ENCODE peak calls at places on chromosome 5, in four cellular contexts. C is A549, M is H7, N is Ammon's horn. D is an unnamed sample.

GRCh38 chr5:75510836-75511434 is 494 bp downstream of the CERT1 start:
- DNase-seq in C (peak), M (peak), N (peak), D (peak)

GRCh38 chr5:97162045-97162444 is 19.6 kb upstream of the LIX1 start:
- DNase-seq in C (peak), M (peak), N (peak), D (peak)

GRCh38 chr5:133366438-133366837 is 245.9 kb downstream of the FSTL4 start:
- DNase-seq in C (no peak), M (no peak), N (no peak), D (no peak)

GRCh38 chr5:179357036-179357435 is 11.8 kb upstream of the ADAMTS2 start:
- DNase-seq in C (no peak), M (no peak), N (no peak), D (no peak)

GRCh38 chr5:68740204-68740910 is 353.5 kb upstream of the SLC30A5 start:
- DNase-seq in C (no peak), M (no peak), N (no peak), D (peak)

GRCh38 chr5:134127988-134128647 is 13.6 kb downstream of the TCF7 start:
- DNase-seq in C (no peak), M (peak), N (no peak), D (no peak)

GRCh38 chr5:153222956-153223355 is 267.5 kb upstream of the GRIA1 start:
- DNase-seq in C (no peak), M (no peak), N (no peak), D (no peak)

GRCh38 chr5:134649163-134649916 is 755 bp downstream of the SEC24A start:
- DNase-seq in C (no peak), M (peak), N (no peak), D (no peak)

GRCh38 chr5:174706997-174707548 is 17.3 kb upstream of the MSX2 start:
- DNase-seq in C (no peak), M (no peak), N (no peak), D (no peak)

GRCh38 chr5:34057569-34057968 is 14.6 kb upstream of the C1QTNF3 start:
- DNase-seq in C (no peak), M (no peak), N (no peak), D (no peak)

GRCh38 chr5:72831685-72832084 is 15.2 kb downstream of the TNPO1 start:
- DNase-seq in C (no peak), M (no peak), N (no peak), D (no peak)

GRCh38 chr5:82365744-82366228 is 87.6 kb upstream of the RPS23 start:
- DNase-seq in C (peak), M (no peak), N (no peak), D (no peak)

GRCh38 chr5:124157320-124157719 is 589.1 kb downstream of the ZNF608 start:
- DNase-seq in C (no peak), M (no peak), N (no peak), D (no peak)

GRCh38 chr5:65989115-65989514 is 62.7 kb downstream of the ERBIN start:
- DNase-seq in C (no peak), M (no peak), N (no peak), D (no peak)

GRCh38 chr5:76669245-76669644 is 46.0 kb upstream of the F2RL2 start:
- DNase-seq in C (no peak), M (no peak), N (no peak), D (no peak)

GRCh38 chr5:170353011-170353890 is 35.9 kb downstream of the KCNMB1 start:
- DNase-seq in C (no peak), M (peak), N (peak), D (no peak)

GRCh38 chr5:147098233-147098790 is 136.5 kb upstream of the STK32A start:
- DNase-seq in C (peak), M (peak), N (peak), D (no peak)

GRCh38 chr5:172549708-172550095 is 91.4 kb upstream of the NEURL1B start:
- DNase-seq in C (no peak), M (no peak), N (no peak), D (no peak)

GRCh38 chr5:153659337-153659736 is 168.9 kb downstream of the GRIA1 start:
- DNase-seq in C (no peak), M (no peak), N (no peak), D (no peak)

GRCh38 chr5:36686881-36687280 is 80.5 kb downstream of the SLC1A3 start:
- DNase-seq in C (no peak), M (no peak), N (no peak), D (no peak)

GRCh38 chr5:139847091-139847490 is 51.5 kb downstream of the PSD2 start:
- DNase-seq in C (no peak), M (peak), N (no peak), D (no peak)

GRCh38 chr5:132838516-132839282 is 8.3 kb upstream of the SHROOM1 start:
- DNase-seq in C (no peak), M (no peak), N (no peak), D (no peak)

GRCh38 chr5:68396722-68397121 is 181.2 kb downstream of the PIK3R1 start:
- DNase-seq in C (peak), M (no peak), N (no peak), D (no peak)

GRCh38 chr5:38451372-38451735 is 105.1 kb downstream of the LIFR start:
- DNase-seq in C (no peak), M (no peak), N (no peak), D (no peak)

GRCh38 chr5:94750681-94751080 is 132.2 kb downstream of the SLF1 start:
- DNase-seq in C (no peak), M (no peak), N (no peak), D (no peak)

GRCh38 chr5:158198636-158199035 is 339.7 kb upstream of the CLINT1 start:
- DNase-seq in C (no peak), M (no peak), N (no peak), D (no peak)

GRCh38 chr5:171743786-171744076 is 41.9 kb upstream of the SMIM23 start:
- DNase-seq in C (no peak), M (no peak), N (no peak), D (no peak)

GRCh38 chr5:87579678-87580077 is 166.9 kb upstream of the CCNH start:
- DNase-seq in C (no peak), M (no peak), N (no peak), D (no peak)

GRCh38 chr5:3600106-3600997 is 4.7 kb downstream of the IRX1 start:
- DNase-seq in C (no peak), M (peak), N (no peak), D (no peak)